ENCODE peak calls at places on chromosomes 12 and 14, in eight cellular contexts. P, S, F, Y, U, M, J and Q are unnamed samples.
A peak's percentile ranks its signal among the peaks of the same experiment; 100 is the strongest.

GRCh38 chr14:59098377-59098776 is 90.1 kb upstream of the DAAM1 start:
- DNase-seq in P (no peak), S (no peak), F (no peak), Y (no peak), U (no peak), M (no peak), J (no peak), Q (no peak)

GRCh38 chr14:98226411-98226810 is 1045.6 kb downstream of the BCL11B start:
- DNase-seq in P (no peak), S (no peak), F (no peak), Y (no peak), U (no peak), M (no peak), J (no peak), Q (no peak)

GRCh38 chr14:32846821-32847220 is 91.9 kb upstream of the NPAS3 start:
- DNase-seq in P (no peak), S (no peak), F (no peak), Y (no peak), U (no peak), M (no peak), J (no peak), Q (no peak)

GRCh38 chr14:64684091-64684490 is 20.1 kb upstream of the PLEKHG3 start:
- DNase-seq in P (peak; percentile 48), S (no peak), F (no peak), Y (peak; percentile 44), U (no peak), M (no peak), J (peak; percentile 80), Q (no peak)

GRCh38 chr14:45051180-45051579 is 32.7 kb upstream of the PRPF39 start:
- DNase-seq in P (no peak), S (no peak), F (no peak), Y (no peak), U (no peak), M (no peak), J (no peak), Q (no peak)

GRCh38 chr12:104877107-104877705 is 80.9 kb downstream of the SLC41A2 start:
- DNase-seq in P (peak; percentile 48), S (no peak), F (peak; percentile 60), Y (peak; percentile 39), U (no peak), M (peak; percentile 26), J (no peak), Q (peak; percentile 19)

GRCh38 chr14:21525571-21525970 is 575 bp downstream of the SALL2 start:
- DNase-seq in P (peak; percentile 40), S (no peak), F (no peak), Y (no peak), U (no peak), M (no peak), J (no peak), Q (no peak)

GRCh38 chr12:42477931-42478330 is 111.6 kb downstream of the PRICKLE1 start:
- DNase-seq in P (no peak), S (no peak), F (no peak), Y (no peak), U (no peak), M (no peak), J (no peak), Q (no peak)

GRCh38 chr14:65850429-65851145 is 438.1 kb downstream of the FUT8 start:
- DNase-seq in P (no peak), S (no peak), F (no peak), Y (no peak), U (no peak), M (no peak), J (no peak), Q (no peak)

GRCh38 chr14:92035890-92036289 is 4.0 kb downstream of the TRIP11 start:
- DNase-seq in P (no peak), S (no peak), F (no peak), Y (no peak), U (no peak), M (no peak), J (no peak), Q (no peak)

GRCh38 chr14:104096318-104096717 is 10.8 kb downstream of the ASPG start:
- DNase-seq in P (no peak), S (no peak), F (no peak), Y (no peak), U (no peak), M (no peak), J (no peak), Q (no peak)

GRCh38 chr14:71243697-71244096 is 336.4 kb downstream of the PCNX1 start:
- DNase-seq in P (no peak), S (no peak), F (no peak), Y (no peak), U (no peak), M (no peak), J (no peak), Q (no peak)

GRCh38 chr14:61253064-61253753 is 27.9 kb downstream of the TMEM30B start:
- DNase-seq in P (no peak), S (no peak), F (no peak), Y (no peak), U (no peak), M (no peak), J (no peak), Q (no peak)

GRCh38 chr12:12327802-12328201 is 22.2 kb downstream of the MANSC1 start:
- DNase-seq in P (peak; percentile 8), S (no peak), F (peak; percentile 62), Y (no peak), U (no peak), M (no peak), J (no peak), Q (peak; percentile 35)

GRCh38 chr12:110198386-110198785 is 74.2 kb downstream of the IFT81 start:
- DNase-seq in P (no peak), S (no peak), F (no peak), Y (no peak), U (no peak), M (no peak), J (no peak), Q (no peak)

GRCh38 chr12:76259071-76259470 is 89.1 kb downstream of the BBS10 start:
- DNase-seq in P (no peak), S (no peak), F (no peak), Y (no peak), U (no peak), M (no peak), J (no peak), Q (no peak)

GRCh38 chr12:76256341-76256740 is 91.9 kb downstream of the BBS10 start:
- DNase-seq in P (no peak), S (no peak), F (no peak), Y (no peak), U (no peak), M (no peak), J (no peak), Q (no peak)

GRCh38 chr12:76260390-76260748 is 87.8 kb downstream of the BBS10 start:
- DNase-seq in P (no peak), S (no peak), F (no peak), Y (no peak), U (no peak), M (no peak), J (no peak), Q (peak; percentile 42)

GRCh38 chr12:76256904-76257303 is 91.3 kb downstream of the BBS10 start:
- DNase-seq in P (no peak), S (no peak), F (no peak), Y (no peak), U (no peak), M (no peak), J (no peak), Q (no peak)

DNA sequence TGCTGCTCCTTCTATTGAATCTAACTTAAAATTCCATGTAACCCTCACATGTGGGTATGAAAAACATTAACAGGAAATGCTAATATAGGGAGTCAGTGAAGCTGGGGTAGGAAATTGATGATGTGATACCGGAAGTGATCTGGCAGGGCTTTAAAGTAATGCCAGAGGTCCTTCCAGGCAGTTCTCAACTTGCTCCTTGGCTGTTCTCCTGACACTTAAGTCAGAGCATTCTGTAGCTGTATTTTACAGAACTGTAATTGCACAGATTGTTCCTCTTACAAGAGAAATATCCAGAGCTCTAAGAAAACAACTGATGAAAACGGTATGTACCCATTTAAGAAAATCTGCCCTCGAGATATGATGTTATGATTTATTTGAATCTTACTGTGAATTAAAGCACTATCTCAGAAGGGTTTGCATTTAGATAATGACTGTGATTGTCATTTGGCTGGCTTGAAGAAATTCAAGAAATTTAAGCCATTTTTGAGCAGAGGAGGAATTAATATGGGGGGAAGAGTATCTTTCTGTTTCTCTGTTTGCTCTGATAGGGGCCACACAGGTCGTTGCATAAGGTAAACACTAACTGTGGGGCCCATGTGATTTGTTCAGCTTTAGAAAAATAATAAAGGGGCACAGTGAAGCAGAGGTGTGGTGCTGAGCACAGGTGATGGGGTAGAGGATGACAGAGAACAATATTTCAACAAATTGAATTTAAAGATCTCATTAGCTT is 88.4 kb downstream of the BBS10 start:
- DNase-seq in P (no peak), S (no peak), F (no peak), Y (no peak), U (no peak), M (no peak), J (no peak), Q (peak; percentile 34)
- H3K4me3 ChIP-seq in P (no peak overlapping the region), S (no peak overlapping the region), F (no peak overlapping the region), Y (no peak overlapping the region), U (no peak overlapping the region), M (no peak overlapping the region), J (no peak overlapping the region), Q (no peak overlapping the region)

GRCh38 chr12:1064317-1064716 is 73.3 kb downstream of the ERC1 start:
- DNase-seq in P (no peak), S (no peak), F (no peak), Y (no peak), U (no peak), M (no peak), J (no peak), Q (no peak)

GRCh38 chr12:1069846-1070245 is 78.8 kb downstream of the ERC1 start:
- DNase-seq in P (no peak), S (no peak), F (no peak), Y (no peak), U (no peak), M (no peak), J (no peak), Q (no peak)

GRCh38 chr12:1071182-1071581 is 80.2 kb downstream of the ERC1 start:
- DNase-seq in P (no peak), S (no peak), F (no peak), Y (no peak), U (no peak), M (no peak), J (no peak), Q (no peak)

GRCh38 chr12:1063852-1064251 is 72.8 kb downstream of the ERC1 start:
- DNase-seq in P (no peak), S (no peak), F (no peak), Y (no peak), U (no peak), M (no peak), J (no peak), Q (no peak)

GRCh38 chr12:1065629-1066028 is 74.6 kb downstream of the ERC1 start:
- DNase-seq in P (no peak), S (no peak), F (no peak), Y (no peak), U (no peak), M (no peak), J (no peak), Q (no peak)
- TF ChIP-seq POLR2A in P (no peak), S (no peak), F (no peak), Y (no peak), U (no peak), M (no peak), J (no peak), Q (no peak)

GRCh38 chr14:105399441-105399775 is 1.1 kb downstream of the TEX22 start:
- DNase-seq in P (no peak), S (no peak), F (no peak), Y (no peak), U (no peak), M (no peak), J (no peak), Q (no peak)
- H3K4me3 ChIP-seq in P (no peak overlapping the region), S (peak overlapping the region; percentile 88), F (peak overlapping the region; percentile 61), Y (no peak overlapping the region), U (no peak overlapping the region), M (peak overlapping the region; percentile 81), J (peak overlapping the region; percentile 90), Q (peak overlapping the region; percentile 96)

GRCh38 chr12:56046027-56046780 is 4.5 kb downstream of the RPS26 start:
- DNase-seq in P (no peak), S (no peak), F (no peak), Y (no peak), U (no peak), M (no peak), J (no peak), Q (no peak)
- TF ChIP-seq POLR2A in P (no peak), S (no peak), F (no peak), Y (no peak), U (peak; percentile 57), M (no peak), J (no peak), Q (no peak)